ENCODE peak calls at places on chromosomes 3 and 15, in five cellular contexts. I is stimulated activated naive CD8-positive, alpha-beta T cell treated with anti-CD3 and anti-CD28 coated beads, Interleukin-15, amount 100 ng/mL, for 72 hours; O is AG09309; E is HFFc6; T is CD8-positive, alpha-beta T cell. G is an unnamed sample.
A peak's percentile ranks its signal among the peaks of the same experiment; 100 is the strongest.

GRCh38 chr3:101158374-101158773 is 162.0 kb downstream of the IMPG2 start:
- DNase-seq in I (no peak), O (no peak), E (no peak), T (no peak), G (no peak)

GRCh38 chr3:126213376-126214044 is 33.1 kb upstream of the ALDH1L1 start:
- DNase-seq in I (no peak), O (no peak), E (no peak), T (no peak), G (no peak)

GRCh38 chr3:56960234-56960917 is 100.1 kb upstream of the SPATA12 start:
- DNase-seq in I (no peak), O (no peak), E (no peak), T (no peak), G (no peak)

GRCh38 chr15:64678126-64678819 is 97.1 kb downstream of the RBPMS2 start:
- DNase-seq in I (no peak), O (no peak), E (peak; percentile 68), T (no peak), G (no peak)

GRCh38 chr3:111676177-111677021 is 81.3 kb upstream of the ZBED2 start:
- DNase-seq in I (no peak), O (no peak), E (peak; percentile 63), T (no peak), G (no peak)

GRCh38 chr3:155548194-155548593 is 196.7 kb downstream of the PLCH1 start:
- DNase-seq in I (no peak), O (peak; percentile 8), E (peak; percentile 36), T (no peak), G (no peak)

GRCh38 chr3:184155644-184156521 is 706 bp downstream of the DVL3 start:
- DNase-seq in I (peak; percentile 54), O (no peak), E (peak; percentile 5), T (no peak), G (peak; percentile 39)

GRCh38 chr3:5390221-5390620 is 202.7 kb downstream of the EDEM1 start:
- DNase-seq in I (no peak), O (no peak), E (no peak), T (no peak), G (no peak)

GRCh38 chr15:27796405-27797085 is 302.6 kb downstream of the OCA2 start:
- DNase-seq in I (no peak), O (no peak), E (no peak), T (no peak), G (no peak)

GRCh38 chr3:188134079-188134478 is 19.9 kb upstream of the LPP start:
- DNase-seq in I (no peak), O (no peak), E (no peak), T (no peak), G (no peak)

GRCh38 chr15:98826658-98827057 is 178.3 kb downstream of the IGF1R start:
- DNase-seq in I (no peak), O (no peak), E (no peak), T (no peak), G (no peak)

GRCh38 chr15:65266469-65266868 is 20.2 kb downstream of the PARP16 start:
- DNase-seq in I (no peak), O (no peak), E (no peak), T (no peak), G (no peak)

GRCh38 chr3:101823525-101823924 is 25.8 kb upstream of the NFKBIZ start:
- DNase-seq in I (no peak), O (no peak), E (no peak), T (no peak), G (no peak)

GRCh38 chr3:59609967-59610366 is 560.1 kb upstream of the CFAP20DC start:
- DNase-seq in I (no peak), O (no peak), E (no peak), T (no peak), G (no peak)

GRCh38 chr3:161100994-161101393 is 4.2 kb downstream of the B3GALNT1 start:
- DNase-seq in I (no peak), O (no peak), E (no peak), T (no peak), G (no peak)

GRCh38 chr3:182179631-182180030 is 467.9 kb downstream of the SOX2 start:
- DNase-seq in I (no peak), O (no peak), E (no peak), T (no peak), G (no peak)

GRCh38 chr3:157464283-157464682 is 27.6 kb downstream of the PTX3 start:
- DNase-seq in I (no peak), O (no peak), E (peak; percentile 57), T (no peak), G (no peak)

GRCh38 chr3:78632925-78633324 is 1134.9 kb downstream of the ROBO1 start:
- DNase-seq in I (no peak), O (no peak), E (no peak), T (no peak), G (no peak)

GRCh38 chr15:59384507-59384906 is 11.8 kb upstream of the MYO1E start:
- DNase-seq in I (no peak), O (no peak), E (no peak), T (no peak), G (no peak)

GRCh38 chr3:37964716-37965115 is 25.9 kb upstream of the VILL start:
- DNase-seq in I (no peak), O (no peak), E (no peak), T (no peak), G (no peak)

GRCh38 chr15:59555696-59556095 is 55.9 kb upstream of the GCNT3 start:
- DNase-seq in I (no peak), O (no peak), E (no peak), T (no peak), G (no peak)

GRCh38 chr3:127442551-127442950 is 148.0 kb downstream of the TPRA1 start:
- DNase-seq in I (no peak), O (no peak), E (no peak), T (no peak), G (no peak)

GRCh38 chr3:44960387-44961026 is 15.5 kb downstream of the ZDHHC3 start:
- DNase-seq in I (no peak), O (no peak), E (no peak), T (no peak), G (no peak)

GRCh38 chr15:58864602-58865419 is 68.7 kb downstream of the SLTM start:
- DNase-seq in I (peak; percentile 9), O (no peak), E (no peak), T (no peak), G (no peak)

GRCh38 chr3:111252795-111253194 is 181.2 kb downstream of the NECTIN3 start:
- DNase-seq in I (no peak), O (peak; percentile 42), E (peak; percentile 56), T (no peak), G (no peak)

GRCh38 chr3:197083486-197083885 is 53.9 kb upstream of the MELTF start:
- DNase-seq in I (no peak), O (peak; percentile 53), E (peak; percentile 80), T (no peak), G (no peak)

GRCh38 chr3:33096103-33096868 is 660 bp downstream of the GLB1 start:
- DNase-seq in I (peak; percentile 59), O (no peak), E (peak; percentile 17), T (peak; percentile 16), G (peak; percentile 31)

GRCh38 chr3:120344349-120344748 is 4.8 kb downstream of the LRRC58 start:
- DNase-seq in I (no peak), O (no peak), E (peak; percentile 11), T (no peak), G (no peak)

GRCh38 chr15:69652906-69653305 is 200.3 kb downstream of the RPLP1 start:
- DNase-seq in I (no peak), O (no peak), E (no peak), T (no peak), G (no peak)

GRCh38 chr3:51995346-51996156 is at the start of gene RPL29:
- DNase-seq in I (peak; percentile 88), O (peak; percentile 85), E (peak; percentile 94), T (peak; percentile 88), G (peak; percentile 90)

GRCh38 chr15:69544349-69545113 is 91.9 kb downstream of the RPLP1 start:
- DNase-seq in I (no peak), O (no peak), E (no peak), T (no peak), G (no peak)

GRCh38 chr15:59688383-59688887 is 685 bp downstream of the BNIP2 start:
- DNase-seq in I (no peak), O (peak; percentile 48), E (peak; percentile 56), T (no peak), G (no peak)

GRCh38 chr3:143060906-143061305 is 58.7 kb upstream of the CHST2 start:
- DNase-seq in I (no peak), O (no peak), E (no peak), T (no peak), G (no peak)

GRCh38 chr15:66704019-66704782 is 2.2 kb downstream of the SMAD6 start:
- DNase-seq in I (no peak), O (no peak), E (no peak), T (no peak), G (no peak)

GRCh38 chr15:59436774-59437472 is 1.1 kb upstream of the FAM81A start:
- DNase-seq in I (no peak), O (no peak), E (no peak), T (no peak), G (no peak)

GRCh38 chr3:43268636-43269035 is 17.7 kb upstream of the SNRK start:
- DNase-seq in I (no peak), O (no peak), E (no peak), T (no peak), G (no peak)